ENCODE peak calls at places on chromosomes 13 and 19, in four cellular contexts. C is HepG2, U is K562, O is H1. Y is an unnamed sample.

GRCh38 chr13:36302289-36302688 is 4.7 kb upstream of the CCDC169 start:
- DNase-seq in C (no peak), O (no peak), U (no peak), Y (no peak)

GRCh38 chr13:44516771-44517170 is 59.4 kb downstream of the TSC22D1 start:
- DNase-seq in U (no peak), O (no peak), C (no peak), Y (peak; percentile 13)

GRCh38 chr19:37519890-37520289 is 13.2 kb downstream of the ZNF793 start:
- DNase-seq in O (no peak), U (no peak), C (no peak), Y (no peak)

GRCh38 chr13:41179593-41180250 is 14.6 kb downstream of the KBTBD7 start:
- DNase-seq in U (no peak), O (no peak), C (no peak), Y (no peak)

GRCh38 chr13:24247016-24247415 is 62.4 kb upstream of the C1QTNF9 start:
- DNase-seq in U (no peak), C (no peak), O (no peak), Y (no peak)

GRCh38 chr19:35135389-35135909 is 590 bp upstream of the LGI4 start:
- DNase-seq in O (no peak), C (peak; percentile 65), U (peak; percentile 92), Y (peak; percentile 51)

GRCh38 chr19:4103073-4103418 is 20.9 kb downstream of the MAP2K2 start:
- DNase-seq in U (no peak), O (no peak), C (no peak), Y (no peak)

GRCh38 chr19:41876847-41877489 is at the start of gene CD79A:
- DNase-seq in C (no peak), O (no peak), U (no peak), Y (no peak)

GRCh38 chr13:69676286-69676685 is 431.3 kb upstream of the ATXN8OS start:
- DNase-seq in C (no peak), U (no peak), O (no peak), Y (no peak)

GRCh38 chr13:106651442-106651841 is 83.5 kb upstream of the ARGLU1 start:
- DNase-seq in C (no peak), U (no peak), O (no peak), Y (no peak)

GRCh38 chr19:6743714-6744380 is 4.4 kb downstream of the TRIP10 start:
- DNase-seq in C (no peak), U (no peak), O (no peak), Y (no peak)

GRCh38 chr13:102693781-102694180 is 1.1 kb downstream of the METTL21C start:
- DNase-seq in O (no peak), C (no peak), U (no peak), Y (no peak)

GRCh38 chr13:47175172-47175806 is 278.4 kb upstream of the HTR2A start:
- DNase-seq in U (no peak), C (no peak), O (no peak), Y (no peak)

GRCh38 chr13:38223093-38223492 is 126.6 kb upstream of the UFM1 start:
- DNase-seq in C (peak; percentile 1), U (peak; percentile 5), O (peak; percentile 17), Y (no peak)

GRCh38 chr13:20561731-20562130 is 5.2 kb upstream of the IFT88 start:
- DNase-seq in C (no peak), U (no peak), O (no peak), Y (no peak)

GRCh38 chr13:24683833-24684599 is 3.8 kb downstream of the ATP12A start:
- DNase-seq in C (peak; percentile 43), U (peak; percentile 82), O (no peak), Y (peak; percentile 24)

GRCh38 chr13:37382156-37382555 is 216.4 kb downstream of the POSTN start:
- DNase-seq in O (no peak), U (no peak), C (no peak), Y (no peak)

GRCh38 chr19:45769821-45770191 is 754 bp upstream of the SIX5 start:
- DNase-seq in U (peak; percentile 39), C (no peak), O (no peak), Y (no peak)

DNA sequence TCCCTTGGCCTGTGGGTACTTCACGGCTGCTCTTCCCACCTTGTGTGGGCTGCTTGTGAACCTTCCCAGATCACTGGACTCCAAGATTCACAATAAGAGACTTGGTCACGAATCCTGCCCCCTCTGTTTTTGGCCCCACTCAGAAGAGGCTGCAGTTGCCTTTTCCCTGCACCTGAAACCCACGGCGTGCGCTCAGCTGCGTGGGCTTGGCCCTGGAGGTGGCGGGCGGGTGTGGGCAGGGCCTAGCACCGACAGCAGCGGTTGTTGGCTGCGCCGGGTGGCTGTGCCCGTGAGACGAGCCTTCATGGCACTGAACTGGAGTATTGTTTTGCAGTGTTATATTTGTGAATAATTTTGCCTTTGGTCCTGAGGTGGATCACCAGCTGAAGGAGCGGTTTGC is 33.8 kb downstream of the PLEKHJ1 start:
- DNase-seq in O (no peak), C (no peak), U (no peak), Y (no peak)
- H3K36me3 ChIP-seq in O (peaks cover 15% of the 10 kb centered on the region), C (peaks cover 26% of the 10 kb centered on the region), U (peaks cover 83% of the 10 kb centered on the region), Y (peaks cover 7% of the 10 kb centered on the region)

GRCh38 chr19:2097330-2098327 is 914 bp downstream of the IZUMO4 start:
- DNase-seq in U (no peak), O (no peak), C (no peak), Y (no peak)

GRCh38 chr19:2099054-2099501 is 2.4 kb downstream of the IZUMO4 start:
- DNase-seq in C (no peak), U (no peak), O (no peak), Y (no peak)

GRCh38 chr19:2099937-2100718 is 3.4 kb downstream of the IZUMO4 start:
- DNase-seq in O (no peak), C (no peak), U (no peak), Y (no peak)

GRCh38 chr19:2096543-2097329 is at the start of gene IZUMO4:
- DNase-seq in O (peak; percentile 94), C (peak; percentile 89), U (peak; percentile 99), Y (peak; percentile 92)

GRCh38 chr19:2095338-2095938 is 688 bp downstream of the MOB3A start:
- DNase-seq in O (no peak), C (no peak), U (no peak), Y (no peak)
- TF ChIP-seq SP1 in O (no peak), C (no peak), U (no peak), Y (no peak)

GRCh38 chr19:19502808-19503602 is 12.3 kb downstream of the TSSK6 start:
- DNase-seq in U (no peak), O (no peak), C (no peak), Y (no peak)
- H3K36me3 ChIP-seq in U (peaks cover 96% of the 10 kb centered on the region), O (peaks cover 62% of the 10 kb centered on the region), C (peaks cover 24% of the 10 kb centered on the region), Y (peaks cover 43% of the 10 kb centered on the region)

GRCh38 chr19:21841784-21842097 is 5.8 kb upstream of the ZNF43 start:
- DNase-seq in U (no peak), C (no peak), O (no peak), Y (no peak)
- TF ChIP-seq SP1 in U (no peak), C (no peak), O (no peak), Y (no peak)